ENCODE peak calls at places on chromosomes 13 and 19, in six cellular contexts. Z is heart right ventricle, G is choroid plexus epithelial cell, U is tibial artery, L is testis, V is GM10248. J is an unnamed sample.
A peak's percentile ranks its signal among the peaks of the same experiment; 100 is the strongest.

GRCh38 chr13:73765651-73766384 is 368.4 kb downstream of the KLF12 start:
- DNase-seq in Z (peak; percentile 80), G (peak; percentile 97), U (peak; percentile 74), L (peak; percentile 84), V (peak; percentile 34), J (peak; percentile 27)

GRCh38 chr13:38262211-38262610 is 87.4 kb upstream of the UFM1 start:
- DNase-seq in Z (no peak), G (peak; percentile 83), U (no peak), L (no peak), V (no peak), J (no peak)

GRCh38 chr19:19628499-19629134 is 597 bp upstream of the LPAR2 start:
- DNase-seq in Z (no peak), G (peak; percentile 78), U (no peak), L (peak; percentile 94), V (no peak), J (peak; percentile 92)

GRCh38 chr19:30423481-30423880 is 51.3 kb downstream of the ZNF536 start:
- DNase-seq in Z (peak; percentile 43), G (no peak), U (no peak), L (peak; percentile 36), V (no peak), J (no peak)

GRCh38 chr19:4015705-4016402 is 8.3 kb downstream of the PIAS4 start:
- DNase-seq in Z (no peak), G (no peak), U (no peak), L (peak; percentile 65), V (no peak), J (no peak)

GRCh38 chr19:31667106-31667505 is 317.9 kb upstream of the TSHZ3 start:
- DNase-seq in Z (no peak), G (no peak), U (no peak), L (no peak), V (no peak), J (no peak)

GRCh38 chr13:75250526-75251183 is 231.3 kb downstream of the TBC1D4 start:
- DNase-seq in Z (no peak), G (peak; percentile 86), U (no peak), L (no peak), V (no peak), J (peak; percentile 58)

GRCh38 chr13:42798118-42798517 is 16.7 kb downstream of the FAM216B start:
- DNase-seq in Z (no peak), G (no peak), U (no peak), L (no peak), V (no peak), J (no peak)

GRCh38 chr19:16921766-16922591 is 33.2 kb downstream of the F2RL3 start:
- DNase-seq in Z (no peak), G (no peak), U (no peak), L (no peak), V (no peak), J (no peak)

GRCh38 chr13:25722893-25723292 is 328.9 kb downstream of the SHISA2 start:
- DNase-seq in Z (no peak), G (no peak), U (no peak), L (no peak), V (no peak), J (no peak)

GRCh38 chr13:49240017-49240416 is 7.7 kb upstream of the CDADC1 start:
- DNase-seq in Z (no peak), G (peak; percentile 64), U (no peak), L (peak; percentile 38), V (no peak), J (peak; percentile 60)

GRCh38 chr19:33797821-33798633 is 1.4 kb downstream of the KCTD15 start:
- DNase-seq in Z (peak; percentile 76), G (peak; percentile 76), U (peak; percentile 30), L (peak; percentile 66), V (no peak), J (peak; percentile 50)

GRCh38 chr13:44904982-44905381 is 84.3 kb downstream of the NUFIP1 start:
- DNase-seq in Z (peak; percentile 28), G (peak; percentile 98), U (peak; percentile 52), L (peak; percentile 75), V (no peak), J (peak; percentile 60)

GRCh38 chr19:29845576-29846176 is 33.9 kb downstream of the CCNE1 start:
- DNase-seq in Z (no peak), G (peak; percentile 38), U (no peak), L (peak; percentile 57), V (no peak), J (peak; percentile 37)

GRCh38 chr19:2944775-2945574 is at the start of gene ZNF77:
- DNase-seq in Z (peak; percentile 97), G (peak; percentile 100), U (peak; percentile 99), L (peak; percentile 100), V (peak; percentile 100), J (peak; percentile 100)
- TF ChIP-seq CTCF in Z (peak; percentile 5), G (no peak), U (no peak), L (peak; percentile 22), V (no peak), J (no peak)

DNA sequence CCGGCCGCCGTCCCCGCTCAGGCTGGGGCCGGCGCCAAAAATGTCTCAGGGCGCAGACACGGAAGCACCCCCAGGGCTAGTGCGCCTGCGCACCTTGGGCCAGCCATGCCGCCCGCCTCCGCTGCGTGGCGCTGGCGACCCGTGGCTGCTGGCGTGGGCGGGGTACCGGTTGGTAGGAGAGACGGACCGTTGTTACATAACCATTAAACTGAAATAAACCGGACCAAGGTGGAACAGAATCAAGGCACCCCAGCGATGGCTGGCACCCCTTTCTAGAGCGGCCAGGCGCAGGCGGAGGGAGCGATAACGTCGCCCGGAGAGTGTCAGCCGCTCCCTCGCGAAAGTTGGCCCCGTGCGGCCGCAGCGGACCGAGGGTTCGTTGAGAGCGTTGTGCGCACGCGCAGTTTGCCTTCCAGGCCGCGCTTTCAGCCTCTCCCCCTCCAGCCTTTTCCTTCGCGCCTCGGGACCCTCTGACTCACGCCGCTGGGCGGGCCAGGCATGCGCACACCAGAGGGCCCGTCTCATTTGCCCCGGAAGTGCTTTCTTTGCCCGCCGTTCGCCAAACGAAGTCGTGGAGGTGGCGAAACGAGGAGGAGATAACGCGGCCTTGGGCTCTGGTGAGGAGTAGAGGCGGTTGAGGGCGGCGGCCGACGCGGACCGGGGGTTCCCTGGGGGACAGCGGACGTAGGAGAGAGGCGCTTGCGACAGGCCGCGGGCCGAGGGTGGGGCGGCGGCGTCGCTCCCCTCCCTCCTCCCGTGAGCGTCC is at the start of the genes PLEKHJ1 and SF3A2:
- DNase-seq in Z (peak; percentile 97), G (peak; percentile 98), U (peak; percentile 95), L (peak; percentile 96), V (peak; percentile 99), J (peak; percentile 97)
- TF ChIP-seq CTCF in Z (peak; percentile 99), G (peak; percentile 78), U (peak; percentile 100), L (peak; percentile 100), V (peak; percentile 99), J (peak; percentile 71)

DNA sequence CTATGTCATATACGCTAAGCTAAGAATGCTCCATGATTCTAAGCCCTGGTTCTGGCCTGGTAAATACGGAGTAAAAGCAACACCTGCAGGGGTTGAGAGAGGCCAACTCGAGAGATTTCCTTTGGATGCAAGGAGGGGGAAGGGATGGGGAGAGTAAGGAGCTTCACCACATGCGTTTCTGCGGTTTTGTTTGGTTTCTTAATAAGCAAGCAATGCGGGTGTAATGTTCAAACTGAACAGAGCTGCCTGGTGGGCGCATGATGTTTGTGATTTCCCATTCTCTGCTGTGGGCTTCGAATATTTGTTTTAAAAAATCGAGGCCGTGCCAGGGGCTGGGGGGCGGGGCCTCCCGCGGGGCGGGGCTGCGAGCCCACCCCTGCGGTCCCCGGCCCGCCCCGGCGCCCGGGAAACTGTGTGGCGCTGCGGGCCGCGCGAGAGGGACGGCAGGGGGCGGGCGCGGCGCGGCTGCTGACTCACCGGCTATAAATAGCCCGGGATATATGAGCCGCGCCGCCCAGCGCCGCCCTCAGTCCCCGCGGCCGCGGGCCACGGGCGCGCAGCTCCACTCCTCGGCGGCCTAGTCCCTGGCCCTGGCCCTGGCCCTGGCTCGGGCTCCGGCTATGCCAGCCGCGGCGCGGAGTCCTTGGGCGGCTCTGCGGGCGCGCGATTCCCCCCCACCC is 5.1 kb downstream of the BBC3 start:
- DNase-seq in Z (peak; percentile 91), G (peak; percentile 90), U (peak; percentile 74), L (peak; percentile 90), V (peak; percentile 94), J (peak; percentile 82)
- TF ChIP-seq CTCF in Z (peak; percentile 50), G (peak; percentile 18), U (peak; percentile 19), L (peak; percentile 76), V (peak; percentile 34), J (no peak)

DNA sequence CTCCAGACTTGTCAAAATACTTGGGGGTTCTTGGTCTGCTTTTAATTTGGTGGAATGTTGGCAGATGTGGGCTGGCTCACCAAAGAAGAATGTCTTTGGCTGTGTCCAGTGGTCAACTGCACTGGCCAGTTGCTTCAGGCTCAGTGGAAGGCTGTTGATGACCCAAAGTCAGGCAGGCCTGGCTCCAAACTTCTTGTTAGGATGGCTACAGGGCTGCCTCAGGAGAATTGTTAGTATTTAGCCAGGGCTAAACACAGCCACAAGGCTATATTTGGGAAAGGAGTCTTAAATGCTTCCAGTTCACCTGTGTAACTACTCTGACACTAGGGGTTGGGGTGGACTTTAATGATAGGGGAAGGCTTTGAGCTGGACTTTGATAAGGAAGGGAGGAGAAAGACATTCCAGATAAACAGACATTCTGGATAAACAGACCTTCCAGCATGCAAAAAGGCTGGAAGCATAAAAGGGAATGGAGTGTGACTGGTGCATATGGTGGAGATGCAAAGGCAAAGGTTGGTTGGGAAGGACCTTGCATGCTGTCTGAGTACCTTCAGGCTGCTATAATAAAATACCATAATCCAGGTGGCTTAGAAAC is 116.8 kb downstream of the FOXO1 start:
- DNase-seq in Z (no peak), G (no peak), U (peak; percentile 78), L (no peak), V (no peak), J (no peak)
- TF ChIP-seq CTCF in Z (no peak), G (no peak), U (no peak), L (no peak), V (no peak), J (no peak)

GRCh38 chr19:36142046-36142445 is 2.2 kb downstream of the CAPNS1 start:
- DNase-seq in Z (no peak), G (no peak), U (no peak), L (no peak), V (no peak), J (no peak)

GRCh38 chr19:36139120-36139472 is 770 bp upstream of the CAPNS1 start:
- DNase-seq in Z (no peak), G (no peak), U (no peak), L (no peak), V (no peak), J (no peak)

GRCh38 chr19:36141039-36141914 is 1.4 kb downstream of the CAPNS1 start:
- DNase-seq in Z (peak; percentile 88), G (peak; percentile 90), U (peak; percentile 87), L (peak; percentile 91), V (peak; percentile 94), J (peak; percentile 93)

GRCh38 chr19:36140289-36141038 is 598 bp downstream of the CAPNS1 start:
- DNase-seq in Z (peak; percentile 38), G (peak; percentile 64), U (peak; percentile 41), L (peak; percentile 36), V (peak; percentile 77), J (peak; percentile 56)

DNA sequence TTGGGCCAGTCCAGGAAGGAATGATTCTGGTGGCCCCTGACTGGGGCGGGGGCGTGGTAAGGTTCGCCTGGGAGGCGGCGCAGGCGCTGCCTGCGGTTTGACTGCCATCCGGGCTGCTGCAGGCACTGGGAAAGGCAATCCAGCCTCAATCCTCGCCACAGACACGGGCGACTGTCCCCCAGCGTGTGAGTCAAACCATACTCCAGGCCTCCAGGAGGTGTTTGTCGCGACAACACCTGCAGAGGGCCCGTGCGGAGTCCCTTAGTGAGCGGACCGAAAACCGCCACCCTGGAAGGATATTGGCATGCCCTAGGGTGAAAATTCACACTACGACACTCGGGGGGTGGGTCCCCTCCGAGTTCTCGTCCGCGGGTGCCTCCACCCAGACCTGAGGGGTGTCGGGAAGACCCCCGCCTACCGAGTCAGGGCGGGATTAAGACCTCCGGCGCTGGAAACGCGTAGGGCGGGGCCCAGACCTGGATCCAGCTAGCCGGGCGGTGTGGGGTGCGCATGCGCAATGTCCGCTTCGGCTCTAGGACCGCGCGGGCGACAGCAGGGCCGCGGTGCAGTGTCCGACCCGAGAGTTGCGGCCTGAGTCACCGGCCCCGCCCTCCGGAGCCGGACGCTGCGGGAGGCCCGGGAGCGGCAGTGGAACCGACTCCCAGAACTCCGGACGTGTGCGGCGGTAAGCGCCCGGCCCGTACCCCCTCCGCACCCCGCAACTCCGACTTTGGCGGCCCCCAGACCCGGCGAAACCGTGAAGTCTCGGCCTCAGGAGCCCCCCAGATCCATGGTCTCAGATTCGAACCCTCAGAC is at the start of gene CAPNS1:
- DNase-seq in Z (peak; percentile 99), G (peak; percentile 97), U (peak; percentile 96), L (peak; percentile 97), V (peak; percentile 98), J (peak; percentile 96)
- TF ChIP-seq CTCF in Z (peak; percentile 19), G (no peak), U (no peak), L (no peak), V (no peak), J (peak; percentile 2)